ENCODE peak calls at places on chromosomes 6 and 20, in eight cellular contexts. Y is BE2C; W is nephron progenitor cell; M is left lung; K is suprapubic skin; L is CD8-positive, alpha-beta T cell; X is neural progenitor cell; B is pancreas. C is an unnamed sample.
A peak's percentile ranks its signal among the peaks of the same experiment; 100 is the strongest.

GRCh38 chr20:34514897-34515483 is 1.2 kb upstream of the DYNLRB1 start:
- DNase-seq in L (no peak), M (no peak), K (no peak), B (no peak), X (no peak), W (no peak), Y (no peak), C (no peak)

GRCh38 chr6:108736832-108737231 is 111.4 kb upstream of the ARMC2 start:
- DNase-seq in M (peak; percentile 59), X (no peak), W (no peak), Y (no peak), K (peak; percentile 72), L (no peak), B (no peak), C (no peak)

GRCh38 chr20:32742322-32743236 is 688 bp downstream of the COMMD7 start:
- DNase-seq in L (peak; percentile 15), K (peak; percentile 60), Y (no peak), B (peak; percentile 58), X (peak; percentile 25), W (no peak), M (no peak), C (no peak)

GRCh38 chr6:156984178-156984738 is 207.1 kb downstream of the ARID1B start:
- DNase-seq in W (no peak), K (no peak), Y (no peak), X (no peak), M (no peak), L (no peak), B (no peak), C (no peak)

GRCh38 chr6:169427856-169428255 is 174.2 kb upstream of the THBS2 start:
- DNase-seq in Y (no peak), K (no peak), M (no peak), W (no peak), X (peak; percentile 47), B (no peak), L (no peak), C (no peak)

GRCh38 chr20:54219751-54220426 is 12.0 kb downstream of the PFDN4 start:
- DNase-seq in Y (no peak), L (no peak), M (no peak), K (no peak), W (no peak), B (no peak), X (peak; percentile 59), C (no peak)

GRCh38 chr6:161417712-161418457 is 144.0 kb upstream of the AGPAT4 start:
- DNase-seq in B (peak; percentile 82), K (no peak), L (no peak), Y (peak; percentile 63), M (peak; percentile 45), X (peak; percentile 50), W (peak; percentile 37), C (no peak)

GRCh38 chr6:139846538-139847321 is 472.3 kb upstream of the CITED2 start:
- DNase-seq in B (no peak), M (peak; percentile 46), K (no peak), Y (no peak), W (peak; percentile 16), L (no peak), X (peak; percentile 50), C (no peak)

GRCh38 chr20:57361517-57361916 is 10.5 kb downstream of the RAE1 start:
- DNase-seq in M (no peak), W (no peak), L (no peak), K (no peak), Y (no peak), X (no peak), B (no peak), C (no peak)

GRCh38 chr6:46511320-46511719 is 20.1 kb upstream of the RCAN2 start:
- DNase-seq in K (no peak), W (no peak), Y (no peak), L (no peak), X (no peak), M (no peak), B (no peak), C (no peak)

GRCh38 chr20:63518946-63519764 is 1.4 kb upstream of the PPDPF start:
- DNase-seq in Y (no peak), B (peak; percentile 60), X (no peak), L (peak; percentile 5), M (no peak), W (no peak), K (peak; percentile 71), C (no peak)

GRCh38 chr6:151067684-151068596 is 171.8 kb upstream of the AKAP12 start:
- DNase-seq in M (no peak), W (no peak), L (no peak), X (no peak), B (no peak), Y (peak; percentile 35), K (peak; percentile 77), C (peak; percentile 49)

GRCh38 chr6:75460636-75461035 is 33.0 kb downstream of the FILIP1 start:
- DNase-seq in K (no peak), L (no peak), Y (no peak), X (no peak), B (no peak), W (no peak), M (no peak), C (no peak)

GRCh38 chr6:14984454-14984853 is 261.4 kb upstream of the JARID2 start:
- DNase-seq in Y (peak; percentile 29), M (peak; percentile 47), B (no peak), X (no peak), L (no peak), K (no peak), W (no peak), C (no peak)

GRCh38 chr6:13814938-13815575 is 700 bp upstream of the MCUR1 start:
- DNase-seq in Y (no peak), B (no peak), L (no peak), X (no peak), M (no peak), K (no peak), W (no peak), C (no peak)

GRCh38 chr6:82687855-82688254 is 324.2 kb downstream of the TPBG start:
- DNase-seq in B (no peak), Y (no peak), K (no peak), M (no peak), X (no peak), W (peak; percentile 10), L (no peak), C (no peak)

GRCh38 chr20:8082999-8083398 is 49.1 kb upstream of the PLCB1 start:
- DNase-seq in Y (peak; percentile 12), M (no peak), L (no peak), W (no peak), X (no peak), B (no peak), K (no peak), C (no peak)

GRCh38 chr6:32369678-32370077 is 2.0 kb downstream of the TSBP1 start:
- DNase-seq in B (no peak), K (no peak), M (no peak), X (no peak), Y (no peak), L (no peak), W (no peak), C (no peak)

GRCh38 chr6:122845916-122846632 is 57.0 kb downstream of the SMPDL3A start:
- DNase-seq in X (no peak), L (no peak), K (no peak), W (no peak), B (no peak), Y (no peak), M (no peak), C (no peak)

GRCh38 chr20:58877374-58878360 is 25.2 kb downstream of the GNAS start:
- DNase-seq in X (peak; percentile 93), M (no peak), L (no peak), K (no peak), Y (peak; percentile 71), W (no peak), B (no peak), C (no peak)

GRCh38 chr6:111596784-111597183 is 8.9 kb downstream of the TRAF3IP2 start:
- DNase-seq in L (no peak), W (no peak), K (no peak), X (no peak), Y (no peak), B (no peak), M (no peak), C (no peak)
- TF ChIP-seq CTCF in L (no peak), W (no peak), K (no peak), X (no peak), Y (no peak), B (no peak), M (no peak), C (no peak)

DNA sequence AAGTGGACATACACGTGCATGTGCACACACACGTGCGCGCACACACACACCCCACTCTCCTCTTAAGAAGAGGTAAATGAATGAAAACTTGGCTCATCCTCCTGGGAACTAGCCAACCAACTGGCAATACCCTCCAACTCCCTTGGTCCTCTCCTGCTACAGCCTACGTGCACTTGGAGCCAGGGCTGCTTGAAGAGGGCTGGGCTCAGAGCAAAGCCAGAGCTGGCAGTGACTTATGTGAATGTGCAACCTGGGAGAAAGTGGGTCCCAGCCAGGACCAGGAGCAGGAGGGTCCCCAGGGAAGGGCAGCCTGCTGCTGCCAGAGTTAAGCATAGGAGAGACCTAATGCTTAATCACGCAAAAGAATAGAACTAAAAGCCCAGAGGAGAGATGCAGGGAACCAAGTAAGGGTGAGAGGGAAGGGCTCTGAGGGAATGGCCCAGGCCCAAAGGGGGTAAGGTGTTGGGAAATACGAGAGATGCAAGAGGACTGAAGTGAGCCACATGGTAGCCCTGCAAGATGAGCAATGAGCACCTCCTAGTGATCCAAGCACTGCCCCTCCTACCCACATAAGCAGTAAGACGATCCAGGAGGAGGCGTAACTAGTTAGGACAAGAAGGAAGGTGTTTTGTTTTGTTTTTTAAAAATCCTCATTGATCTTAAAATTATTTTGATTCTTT is 24.7 kb downstream of the TRAF3IP2 start:
- DNase-seq in W (no peak), B (no peak), L (no peak), Y (peak; percentile 55), K (no peak), X (no peak), M (no peak), C (no peak)
- TF ChIP-seq CTCF in W (no peak), B (no peak), L (no peak), Y (peak; percentile 51), K (no peak), X (peak; percentile 15), M (no peak), C (no peak)

DNA sequence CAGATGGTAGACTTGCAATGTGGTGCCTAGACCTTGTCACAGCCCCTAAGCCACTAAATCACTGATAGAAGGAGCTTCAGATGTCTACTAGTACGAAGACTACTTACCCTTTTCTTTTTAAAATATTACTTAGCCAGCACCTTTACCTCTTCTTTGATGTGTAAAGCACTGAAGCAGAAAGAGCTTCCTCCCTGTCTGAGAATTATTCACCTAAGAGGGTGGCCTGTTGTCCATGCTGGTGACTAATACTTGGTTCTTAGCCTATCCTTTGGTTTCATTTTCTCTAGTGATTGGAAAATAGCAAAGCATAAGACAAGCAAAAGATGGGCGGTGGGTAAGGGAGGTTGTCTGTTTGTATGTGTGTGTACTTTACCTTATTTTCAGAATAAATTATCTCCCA is 794.6 kb downstream of the TFAP2A start:
- DNase-seq in X (no peak), B (no peak), K (no peak), M (no peak), W (no peak), L (no peak), Y (no peak), C (no peak)
- TF ChIP-seq CTCF in X (no peak), B (no peak), K (no peak), M (no peak), W (no peak), L (no peak), Y (no peak), C (no peak)

DNA sequence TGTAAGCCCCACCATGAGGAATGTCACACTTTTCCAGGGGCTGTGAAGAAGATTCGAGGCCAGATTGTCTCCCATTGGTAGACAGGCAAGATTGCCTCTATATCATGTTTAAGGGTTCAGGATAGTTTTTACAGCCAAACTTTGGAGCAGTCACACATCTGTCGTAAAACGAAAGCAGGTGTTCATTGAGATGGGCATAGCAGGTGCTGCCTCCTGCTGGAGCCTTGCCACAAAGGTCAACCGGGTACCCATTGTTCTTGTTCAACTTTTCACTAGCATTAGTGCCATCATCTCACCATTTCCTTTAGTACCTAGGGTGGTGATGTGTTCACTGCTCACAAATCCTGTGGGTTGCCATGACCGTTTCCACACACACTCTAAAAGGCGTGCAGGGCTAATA is 198.3 kb downstream of the HTR1B start:
- DNase-seq in L (no peak), B (no peak), K (no peak), W (no peak), M (no peak), X (no peak), Y (no peak), C (no peak)
- TF ChIP-seq CTCF in L (no peak), B (no peak), K (no peak), W (no peak), M (no peak), X (peak; percentile 39), Y (no peak), C (no peak)